ENCODE peak calls at places on chromosomes 11 and 22, in five cellular contexts. Q is tibial nerve, M is progenitor cell of endocrine pancreas, P is Calu3, W is foreskin keratinocyte. O is an unnamed sample.

GRCh38 chr22:38243007-38243775 is 29.6 kb downstream of the TMEM184B start:
- DNase-seq in W (no peak), M (peak), Q (no peak), P (peak), O (no peak)

GRCh38 chr11:16610213-16610737 is 128.2 kb upstream of the C11orf58 start:
- DNase-seq in M (no peak), Q (no peak), P (no peak), W (no peak), O (no peak)

GRCh38 chr22:29143848-29144785 is 61.6 kb upstream of the EMID1 start:
- DNase-seq in Q (no peak), P (no peak), W (no peak), M (no peak), O (no peak)

GRCh38 chr11:84194696-84195095 is 908.5 kb upstream of the CCDC90B start:
- DNase-seq in P (no peak), Q (no peak), M (no peak), W (no peak), O (no peak)

GRCh38 chr11:128709402-128709801 is 15.5 kb downstream of the FLI1 start:
- DNase-seq in W (peak), Q (no peak), M (no peak), P (peak), O (no peak)

GRCh38 chr11:88231894-88232482 is 56.7 kb upstream of the RAB38 start:
- DNase-seq in W (no peak), Q (no peak), M (no peak), P (peak), O (no peak)

GRCh38 chr11:24422371-24422770 is 74.5 kb upstream of the LUZP2 start:
- DNase-seq in M (no peak), W (no peak), P (no peak), Q (no peak), O (no peak)

GRCh38 chr11:12914401-12914912 is 94.7 kb upstream of the RASSF10 start:
- DNase-seq in W (no peak), M (peak), Q (peak), P (peak), O (peak)

GRCh38 chr11:75716659-75717058 is 979 bp upstream of the MOGAT2 start:
- DNase-seq in W (no peak), Q (no peak), M (no peak), P (no peak), O (no peak)

GRCh38 chr11:114562166-114562916 is 2.7 kb upstream of the NXPE1 start:
- DNase-seq in P (no peak), W (no peak), M (no peak), Q (no peak), O (no peak)

GRCh38 chr22:44884968-44885805 is 124.6 kb downstream of the PHF21B start:
- DNase-seq in P (peak), Q (no peak), W (no peak), M (no peak), O (peak)

GRCh38 chr11:65186701-65187100 is 5.0 kb downstream of the CAPN1 start:
- DNase-seq in P (no peak), Q (no peak), M (no peak), W (no peak), O (no peak)

GRCh38 chr22:31867386-31868153 is 76.8 kb upstream of the YWHAH start:
- DNase-seq in Q (no peak), M (no peak), P (no peak), W (no peak), O (no peak)

GRCh38 chr11:18802381-18803257 is 11.0 kb upstream of the PTPN5 start:
- DNase-seq in P (peak), W (peak), M (no peak), Q (no peak), O (peak)

GRCh38 chr22:46596819-46597218 is 23.4 kb upstream of the GRAMD4 start:
- DNase-seq in M (peak), P (peak), W (peak), Q (no peak), O (no peak)

GRCh38 chr11:7348432-7349298 is 97.0 kb downstream of the SYT9 start:
- DNase-seq in Q (no peak), M (no peak), P (no peak), W (no peak), O (no peak)

GRCh38 chr11:86644291-86644690 is 28.1 kb downstream of the ME3 start:
- DNase-seq in W (no peak), P (no peak), Q (no peak), M (no peak), O (no peak)

GRCh38 chr22:50059185-50059880 is 1.2 kb upstream of the TTLL8 start:
- DNase-seq in W (no peak), M (no peak), Q (no peak), P (no peak), O (peak)

GRCh38 chr11:117189191-117189940 is 9.8 kb upstream of the TAGLN start:
- DNase-seq in W (no peak), P (no peak), Q (no peak), M (no peak), O (peak)

GRCh38 chr22:37121887-37122591 is 12.5 kb upstream of the TMPRSS6 start:
- DNase-seq in W (peak), M (no peak), Q (no peak), P (no peak), O (no peak)

GRCh38 chr11:44443836-44444769 is 121.4 kb upstream of the CD82 start:
- DNase-seq in Q (no peak), P (no peak), M (no peak), W (no peak), O (no peak)

GRCh38 chr11:92632510-92632909 is 336.9 kb upstream of the MTNR1B start:
- DNase-seq in P (no peak), M (no peak), W (no peak), Q (no peak), O (no peak)

DNA sequence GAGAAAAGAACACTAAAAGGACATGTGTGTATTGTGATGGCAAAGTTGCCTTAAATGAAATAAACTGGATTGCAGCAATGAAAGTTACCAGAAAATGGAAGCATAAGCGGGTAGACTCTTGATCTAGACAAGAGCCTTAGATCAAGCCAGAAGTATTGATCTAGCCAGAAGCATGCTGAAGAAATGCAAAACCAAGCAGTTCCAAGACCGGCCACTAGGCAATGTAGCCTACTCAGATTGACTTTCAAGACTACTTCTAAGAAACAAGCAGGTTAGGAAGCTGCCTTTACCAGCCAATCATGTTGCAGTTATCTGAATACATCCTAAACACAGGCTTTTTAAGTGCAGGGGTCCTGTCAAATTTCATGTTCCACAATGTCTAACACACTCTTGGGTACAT is 54.6 kb downstream of the KCNA4 start:
- DNase-seq in P (peak), W (no peak), Q (no peak), M (no peak), O (peak)
- TF ChIP-seq CTCF in P (no peak), W (peak), Q (no peak), M (peak), O (peak)

GRCh38 chr22:22200569-22201184 is 43.9 kb upstream of the VPREB1 start:
- DNase-seq in W (no peak), M (no peak), P (no peak), Q (no peak), O (no peak)

GRCh38 chr22:22201925-22202343 is 42.7 kb upstream of the VPREB1 start:
- DNase-seq in M (no peak), Q (no peak), P (no peak), W (no peak), O (no peak)

GRCh38 chr22:22199634-22200033 is 45.0 kb upstream of the VPREB1 start:
- DNase-seq in W (no peak), P (no peak), M (no peak), Q (no peak), O (no peak)

GRCh38 chr22:22203048-22203971 is 41.3 kb upstream of the VPREB1 start:
- DNase-seq in P (no peak), Q (no peak), W (no peak), M (no peak), O (no peak)

GRCh38 chr22:22201185-22201924 is 43.2 kb upstream of the VPREB1 start:
- DNase-seq in M (no peak), W (no peak), Q (no peak), P (peak), O (peak)
- TF ChIP-seq CTCF in M (peak), W (peak), Q (peak), P (peak), O (peak)

GRCh38 chr22:24467340-24467739 is 27.8 kb upstream of the UPB1 start:
- DNase-seq in M (no peak), W (no peak), Q (no peak), P (no peak), O (no peak)

GRCh38 chr22:24471570-24471969 is 23.6 kb upstream of the UPB1 start:
- DNase-seq in P (no peak), M (no peak), W (no peak), Q (peak), O (no peak)

GRCh38 chr22:24465566-24465965 is 29.6 kb upstream of the UPB1 start:
- DNase-seq in M (no peak), Q (no peak), P (peak), W (no peak), O (no peak)

GRCh38 chr22:24465975-24466374 is 29.2 kb upstream of the UPB1 start:
- DNase-seq in M (no peak), Q (no peak), P (no peak), W (no peak), O (no peak)

DNA sequence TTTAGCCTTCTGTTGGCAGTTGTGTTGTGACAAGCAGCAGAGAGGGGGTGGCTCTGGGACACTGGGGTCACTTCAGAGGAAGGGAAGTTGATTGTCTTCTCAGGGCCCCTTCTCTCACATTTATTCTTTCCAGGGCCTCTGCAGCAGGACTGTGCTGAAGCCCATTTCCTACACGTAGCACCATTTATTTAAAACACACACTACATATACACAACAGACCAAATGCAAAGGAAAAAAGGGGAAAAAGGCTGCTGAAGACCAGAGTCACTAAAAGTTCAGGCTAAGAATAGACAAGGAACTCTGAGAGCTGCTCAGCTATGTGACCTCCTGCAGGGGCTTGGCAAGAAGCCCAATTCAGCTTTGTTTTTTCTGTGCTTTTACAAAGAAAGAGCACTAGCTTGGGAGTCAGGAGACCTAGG is 28.3 kb upstream of the UPB1 start:
- DNase-seq in P (peak), Q (no peak), M (no peak), W (no peak), O (no peak)
- TF ChIP-seq CTCF in P (no peak), Q (no peak), M (no peak), W (no peak), O (no peak)

GRCh38 chr11:118264568-118265470 is 722 bp upstream of the MPZL2 start:
- DNase-seq in Q (no peak), M (no peak), W (no peak), P (no peak), O (no peak)

GRCh38 chr11:118265954-118266353 is 1.9 kb upstream of the MPZL2 start:
- DNase-seq in Q (no peak), P (peak), M (no peak), W (no peak), O (no peak)

GRCh38 chr11:118263109-118263508 is 988 bp downstream of the MPZL2 start:
- DNase-seq in P (no peak), M (no peak), W (no peak), Q (no peak), O (no peak)

GRCh38 chr11:118267486-118267885 is 3.4 kb upstream of the MPZL2 start:
- DNase-seq in W (no peak), P (no peak), Q (no peak), M (no peak), O (no peak)

GRCh38 chr11:118263694-118264567 is at the start of gene MPZL2:
- DNase-seq in W (peak), M (peak), Q (no peak), P (peak), O (peak)
- TF ChIP-seq CTCF in W (peak), M (no peak), Q (no peak), P (no peak), O (no peak)

DNA sequence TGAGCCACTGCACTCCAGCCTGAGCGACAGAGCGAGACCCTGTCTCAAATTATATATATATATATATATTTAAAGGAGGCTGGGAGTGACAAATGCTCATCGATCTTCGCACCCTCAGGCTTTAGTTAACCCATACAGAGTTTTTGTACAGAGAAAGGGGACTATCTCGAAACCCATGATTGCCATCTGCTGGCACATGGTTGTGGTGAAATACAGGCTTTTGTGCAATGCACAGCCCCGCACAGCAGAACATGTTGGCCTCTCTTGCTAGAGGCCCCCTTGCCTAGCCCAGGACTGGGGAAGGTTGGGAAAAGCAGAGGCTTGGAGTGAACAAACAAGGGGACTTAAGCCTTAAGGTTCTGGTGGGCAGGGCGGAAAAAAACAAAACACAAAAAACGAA is 3.6 kb downstream of the MYBPC3 start:
- DNase-seq in W (no peak), M (no peak), Q (no peak), P (peak), O (peak)
- TF ChIP-seq CTCF in W (peak), M (peak), Q (no peak), P (no peak), O (no peak)

GRCh38 chr11:2208691-2209369 is 37.2 kb upstream of the TH start:
- DNase-seq in M (peak), W (no peak), Q (peak), P (no peak), O (peak)
- TF ChIP-seq CTCF in M (peak), W (no peak), Q (no peak), P (no peak), O (no peak)

GRCh38 chr11:2186669-2187266 is 15.2 kb upstream of the TH start:
- DNase-seq in Q (no peak), W (no peak), P (peak), M (no peak), O (peak)
- TF ChIP-seq CTCF in Q (peak), W (peak), P (peak), M (peak), O (peak)

DNA sequence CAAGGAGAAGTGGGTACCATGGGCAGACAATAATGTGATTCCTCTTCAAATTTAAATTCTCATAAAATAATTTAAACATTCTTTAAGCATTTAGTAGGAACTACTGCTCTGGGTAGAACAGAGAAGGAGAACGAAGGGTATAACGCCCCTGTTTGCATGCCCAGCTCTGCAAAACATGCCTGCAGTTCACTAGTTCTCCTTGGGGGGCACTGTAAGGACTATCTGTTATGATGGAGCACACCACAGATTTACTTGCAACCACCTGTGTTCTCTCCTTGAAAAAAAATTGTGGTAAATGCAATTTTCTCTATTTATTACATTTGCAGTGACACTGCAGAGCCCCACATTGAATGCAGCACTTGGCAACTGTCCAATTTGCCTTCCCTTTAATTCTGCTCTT is 100.3 kb downstream of the GUCY1A2 start:
- DNase-seq in M (no peak), W (no peak), Q (no peak), P (peak), O (peak)
- TF ChIP-seq CTCF in M (peak), W (peak), Q (no peak), P (no peak), O (peak)